ENCODE peak calls at places on chromosomes 13 and 19, in nine cellular contexts. C, K, R, Y, O, D, N, X and T are unnamed samples.

GRCh38 chr19:11379857-11380350 is 4.2 kb downstream of the EPOR start:
- DNase-seq in D (no peak), O (no peak), C (no peak), R (no peak), N (no peak), K (no peak), X (no peak), Y (no peak), T (peak; percentile 3)

GRCh38 chr19:8367327-8368001 is 3.5 kb downstream of the ANGPTL4 start:
- DNase-seq in N (peak; percentile 98), X (peak; percentile 71), K (peak; percentile 88), R (peak; percentile 87), D (peak; percentile 84), Y (peak; percentile 98), C (peak; percentile 81), O (peak; percentile 75), T (peak; percentile 92)

GRCh38 chr19:1401138-1401888 is at the start of gene GAMT:
- DNase-seq in C (no peak), R (peak; percentile 52), X (no peak), K (peak; percentile 58), Y (no peak), D (peak; percentile 65), N (no peak), O (no peak), T (peak; percentile 96)

GRCh38 chr19:42132030-42132628 is at the start of gene POU2F2:
- DNase-seq in Y (no peak), D (peak; percentile 60), R (peak; percentile 81), K (peak; percentile 54), C (peak; percentile 70), N (no peak), O (no peak), X (no peak), T (peak; percentile 83)

GRCh38 chr13:44876782-44877324 is 112.4 kb downstream of the NUFIP1 start:
- DNase-seq in O (no peak), Y (no peak), K (no peak), R (no peak), X (no peak), N (no peak), C (no peak), D (peak; percentile 88), T (peak; percentile 82)

GRCh38 chr19:56839665-56840451 is 668 bp downstream of the PEG3 start:
- DNase-seq in K (peak; percentile 93), Y (no peak), O (peak; percentile 90), X (peak; percentile 94), C (peak; percentile 98), D (no peak), R (peak; percentile 78), N (peak; percentile 91), T (peak; percentile 23)

GRCh38 chr19:1627194-1627593 is 21.9 kb upstream of the UQCR11 start:
- DNase-seq in X (no peak), K (no peak), D (no peak), R (no peak), Y (no peak), N (no peak), C (no peak), O (no peak), T (no peak)

GRCh38 chr13:80359459-80360297 is 18.8 kb upstream of the SPRY2 start:
- DNase-seq in K (no peak), C (no peak), D (peak; percentile 94), O (no peak), X (no peak), N (peak; percentile 73), R (no peak), Y (no peak), T (peak; percentile 66)

GRCh38 chr19:10655457-10656312 is 1.5 kb downstream of the ILF3 start:
- DNase-seq in K (no peak), D (peak; percentile 40), O (no peak), R (peak; percentile 18), Y (peak; percentile 44), N (no peak), C (no peak), X (no peak), T (peak; percentile 42)

GRCh38 chr19:21705393-21705792 is 62.0 kb downstream of the ZNF100 start:
- DNase-seq in O (no peak), N (no peak), Y (no peak), X (no peak), K (no peak), C (no peak), D (peak; percentile 91), R (no peak), T (peak; percentile 51)

GRCh38 chr13:110471833-110472162 is 89.7 kb downstream of the RAB20 start:
- DNase-seq in O (no peak), R (peak; percentile 60), C (peak; percentile 78), D (no peak), K (peak; percentile 64), X (no peak), Y (peak; percentile 37), N (peak; percentile 31), T (no peak)

GRCh38 chr19:47274071-47274890 is at the start of gene INAFM1:
- DNase-seq in X (peak; percentile 91), D (peak; percentile 95), N (peak; percentile 94), O (peak; percentile 98), Y (peak; percentile 86), C (peak; percentile 98), K (peak; percentile 98), R (peak; percentile 100), T (peak; percentile 99)

GRCh38 chr19:51550848-51551672 is 19.6 kb upstream of the SIGLEC6 start:
- DNase-seq in R (no peak), O (no peak), N (no peak), X (no peak), Y (no peak), D (no peak), K (no peak), C (no peak), T (no peak)

GRCh38 chr13:106619688-106620555 is 52.0 kb upstream of the ARGLU1 start:
- DNase-seq in K (no peak), O (no peak), D (peak; percentile 90), C (no peak), N (peak; percentile 81), X (no peak), R (peak; percentile 26), Y (peak; percentile 69), T (peak; percentile 71)

GRCh38 chr13:20249913-20250312 is 17.8 kb upstream of the GJB6 start:
- DNase-seq in X (no peak), Y (no peak), C (no peak), D (no peak), O (no peak), N (no peak), R (no peak), K (no peak), T (no peak)
- H3K27me3 ChIP-seq in X (no peaks in the 10 kb centered on the region), Y (peaks cover 24% of the 10 kb centered on the region), C (no peaks in the 10 kb centered on the region), D (no peaks in the 10 kb centered on the region), O (no peaks in the 10 kb centered on the region), N (no peaks in the 10 kb centered on the region), R (no peaks in the 10 kb centered on the region), K (no peaks in the 10 kb centered on the region), T (no peaks in the 10 kb centered on the region)

GRCh38 chr19:55606817-55607216 is 1.4 kb downstream of the ZNF865 start:
- DNase-seq in C (no peak), K (no peak), N (no peak), O (no peak), D (no peak), X (no peak), Y (no peak), R (no peak), T (no peak)
- H3K4me3 ChIP-seq in C (peak overlapping the region; percentile 96), K (peak overlapping the region; percentile 92), N (peak overlapping the region; percentile 91), O (no peak overlapping the region), D (peak overlapping the region; percentile 84), X (peak overlapping the region; percentile 88), Y (no peak overlapping the region), R (no peak overlapping the region), T (no peak overlapping the region)

DNA sequence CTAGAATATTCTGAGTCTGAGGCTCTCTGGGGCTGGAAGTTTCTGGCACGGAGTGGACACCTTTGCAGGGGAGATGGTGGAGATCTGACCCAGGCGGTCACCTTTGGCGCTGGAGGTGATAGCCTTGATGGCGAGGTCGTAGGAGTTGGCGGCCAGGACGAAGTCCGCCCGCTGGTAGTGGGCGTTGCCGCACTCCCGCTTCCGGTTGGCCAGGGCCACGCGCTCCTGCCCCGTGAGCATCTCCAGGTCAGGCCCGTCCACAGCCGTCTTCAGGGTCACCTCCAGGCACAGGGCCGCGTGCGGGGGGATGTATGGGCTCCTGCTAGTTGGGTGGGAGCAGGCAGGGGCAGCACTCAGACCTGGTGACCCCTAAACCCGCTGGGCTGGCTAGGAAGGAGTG is 5.3 kb downstream of the FKBP8 start:
- DNase-seq in R (no peak), O (no peak), D (no peak), X (no peak), N (no peak), Y (no peak), C (no peak), K (no peak), T (peak; percentile 37)
- H3K27me3 ChIP-seq in R (no peaks in the 10 kb centered on the region), O (no peaks in the 10 kb centered on the region), D (no peaks in the 10 kb centered on the region), X (no peaks in the 10 kb centered on the region), N (no peaks in the 10 kb centered on the region), Y (no peaks in the 10 kb centered on the region), C (no peaks in the 10 kb centered on the region), K (no peaks in the 10 kb centered on the region), T (no peaks in the 10 kb centered on the region)

DNA sequence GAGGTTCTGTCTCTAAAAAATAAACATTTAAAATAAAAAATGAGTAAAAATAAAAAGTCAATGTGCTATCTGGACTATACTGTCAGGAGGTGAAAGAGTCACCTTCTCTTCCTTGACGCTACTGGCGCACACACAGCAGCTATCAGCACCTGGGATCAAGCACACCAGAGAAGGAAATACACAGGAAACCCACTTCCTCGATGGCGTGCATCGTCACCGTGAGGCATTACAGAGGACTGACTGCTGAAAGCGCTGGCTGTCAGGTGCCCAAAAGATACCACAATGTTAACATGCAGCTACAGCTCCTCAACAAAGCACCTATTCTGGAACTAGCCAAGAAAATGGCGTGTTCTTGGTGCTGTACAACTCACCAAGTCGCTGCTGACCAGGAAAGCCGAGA is 6.1 kb downstream of the SLC35E1 start:
- DNase-seq in K (no peak), O (no peak), R (peak; percentile 51), D (no peak), X (no peak), C (no peak), N (no peak), Y (no peak), T (no peak)
- H3K4me3 ChIP-seq in K (no peak overlapping the region), O (no peak overlapping the region), R (no peak overlapping the region), D (no peak overlapping the region), X (no peak overlapping the region), C (no peak overlapping the region), N (no peak overlapping the region), Y (no peak overlapping the region), T (no peak overlapping the region)

GRCh38 chr13:22967669-22968068 is 213.1 kb upstream of the SGCG start:
- DNase-seq in D (no peak), Y (no peak), C (peak; percentile 60), K (no peak), N (no peak), O (no peak), X (no peak), R (no peak), T (peak; percentile 23)
- H3K27me3 ChIP-seq in D (no peaks in the 10 kb centered on the region), Y (no peaks in the 10 kb centered on the region), C (no peaks in the 10 kb centered on the region), K (no peaks in the 10 kb centered on the region), N (no peaks in the 10 kb centered on the region), O (no peaks in the 10 kb centered on the region), X (no peaks in the 10 kb centered on the region), R (no peaks in the 10 kb centered on the region), T (no peaks in the 10 kb centered on the region)